ENCODE peak calls at places on chromosomes 4 and X, in five cellular contexts. A is fibroblast of lung, I is neuronal stem cell, N is IMR-90, C is H9. O is an unnamed sample.

GRCh38 chr4:113474017-113474416 is 287.5 kb downstream of the CAMK2D start:
- DNase-seq in A (peak), I (no peak), N (peak), C (no peak), O (no peak)

GRCh38 chr4:34202154-34202553 is 2042.2 kb downstream of the ARAP2 start:
- DNase-seq in A (no peak), I (no peak), N (no peak), C (no peak), O (no peak)

GRCh38 chr4:84638092-84638491 is 55.2 kb downstream of the CDS1 start:
- DNase-seq in A (no peak), I (no peak), N (no peak), C (no peak), O (no peak)

GRCh38 chr4:3190549-3190948 is 58.4 kb upstream of the MSANTD1 start:
- DNase-seq in A (no peak), I (no peak), N (no peak), C (no peak), O (no peak)

GRCh38 chr4:101210331-101210730 is 137.0 kb downstream of the PPP3CA start:
- DNase-seq in A (no peak), I (no peak), N (no peak), C (no peak), O (no peak)

GRCh38 chrX:52341493-52341892 is 27.3 kb upstream of the XAGE2 start:
- DNase-seq in A (no peak), I (no peak), N (no peak), C (no peak), O (no peak)

GRCh38 chr4:184961693-184962092 is 56.6 kb upstream of the HELT start:
- DNase-seq in A (no peak), I (no peak), N (no peak), C (peak), O (no peak)

GRCh38 chr4:1210971-1211370 is 38.0 kb downstream of the CTBP1 start:
- DNase-seq in A (no peak), I (no peak), N (no peak), C (no peak), O (no peak)

GRCh38 chr4:4422856-4423485 is 36.1 kb downstream of the NSG1 start:
- DNase-seq in A (no peak), I (no peak), N (no peak), C (peak), O (no peak)

GRCh38 chrX:47366051-47366722 is 4.2 kb upstream of the ZNF157 start:
- DNase-seq in A (peak), I (peak), N (peak), C (peak), O (peak)

GRCh38 chr4:83217721-83218522 is 66.7 kb downstream of the COQ2 start:
- DNase-seq in A (no peak), I (no peak), N (no peak), C (no peak), O (no peak)

DNA sequence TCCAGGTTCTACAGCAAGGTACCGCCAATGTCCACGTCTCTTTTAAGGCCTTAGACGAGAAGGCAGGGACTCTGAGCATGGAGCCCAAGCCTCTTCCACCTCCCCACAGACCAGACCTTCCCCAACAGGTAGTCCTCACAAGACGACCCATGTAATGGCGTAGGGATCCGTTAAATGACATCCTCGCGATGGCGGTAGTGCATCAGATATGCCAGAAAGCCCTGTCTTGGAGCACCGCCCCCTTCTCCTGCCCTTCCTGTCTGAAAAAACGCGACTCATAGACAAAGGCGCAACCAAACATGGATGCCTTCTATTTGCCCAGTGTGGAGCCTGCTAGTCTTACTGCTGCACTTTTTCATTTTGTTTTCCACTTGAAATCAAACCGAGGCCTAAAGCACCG is 185.4 kb downstream of the OR13H1 start:
- DNase-seq in A (peak), I (no peak), N (peak), C (no peak), O (no peak)
- H3K27ac ChIP-seq in A (peak), I (no peak), N (peak), C (no peak), O (no peak)

GRCh38 chr4:99645638-99646037 is 12.0 kb downstream of the C4orf54 start:
- DNase-seq in A (no peak), I (no peak), N (no peak), C (no peak), O (no peak)

GRCh38 chr4:99645036-99645435 is 12.6 kb downstream of the C4orf54 start:
- DNase-seq in A (no peak), I (peak), N (no peak), C (no peak), O (peak)

GRCh38 chr4:99640676-99641075 is 17.0 kb downstream of the C4orf54 start:
- DNase-seq in A (no peak), I (no peak), N (no peak), C (no peak), O (peak)

GRCh38 chr4:99642725-99643489 is 14.7 kb downstream of the C4orf54 start:
- DNase-seq in A (no peak), I (no peak), N (no peak), C (no peak), O (no peak)

GRCh38 chr4:99644453-99644852 is 13.2 kb downstream of the C4orf54 start:
- DNase-seq in A (no peak), I (no peak), N (no peak), C (no peak), O (no peak)
- H3K4me2 ChIP-seq in A (no peak), I (no peak), N (no peak), C (no peak), O (peak)

GRCh38 chrX:71105638-71106037 is 902 bp downstream of the CXorf65 start:
- DNase-seq in A (no peak), I (no peak), N (no peak), C (no peak), O (no peak)

GRCh38 chrX:71106427-71106826 is at the start of gene CXorf65:
- DNase-seq in A (no peak), I (no peak), N (no peak), C (no peak), O (no peak)

GRCh38 chrX:71103110-71103983 is 3.2 kb downstream of the CXorf65 start:
- DNase-seq in A (no peak), I (no peak), N (no peak), C (peak), O (peak)

GRCh38 chrX:71107762-71108360 is 1.3 kb upstream of the CXorf65 start:
- DNase-seq in A (no peak), I (no peak), N (no peak), C (no peak), O (no peak)

DNA sequence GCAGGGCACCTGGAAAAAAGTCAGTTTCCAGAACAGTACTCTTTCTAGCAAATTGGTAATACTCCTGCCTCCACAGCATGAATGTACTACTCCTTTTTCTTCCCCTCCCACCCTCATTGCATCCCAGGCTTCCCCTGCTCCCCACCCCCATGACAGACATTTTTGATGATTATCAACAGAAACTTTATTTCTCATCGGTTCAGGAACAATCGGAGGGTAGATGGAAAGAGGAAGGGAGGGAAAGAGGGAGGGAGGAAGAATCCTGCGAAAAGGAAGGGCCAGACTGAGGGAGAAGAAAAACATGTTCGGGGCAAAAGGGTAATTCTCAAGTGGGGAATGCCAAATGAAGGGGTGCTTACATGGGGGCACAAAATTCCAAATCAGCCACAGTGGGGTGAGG is 705 bp upstream of the CXorf65 start:
- DNase-seq in A (no peak), I (no peak), N (no peak), C (no peak), O (no peak)
- H3K27ac ChIP-seq in A (no peak), I (no peak), N (no peak), C (no peak), O (no peak)

DNA sequence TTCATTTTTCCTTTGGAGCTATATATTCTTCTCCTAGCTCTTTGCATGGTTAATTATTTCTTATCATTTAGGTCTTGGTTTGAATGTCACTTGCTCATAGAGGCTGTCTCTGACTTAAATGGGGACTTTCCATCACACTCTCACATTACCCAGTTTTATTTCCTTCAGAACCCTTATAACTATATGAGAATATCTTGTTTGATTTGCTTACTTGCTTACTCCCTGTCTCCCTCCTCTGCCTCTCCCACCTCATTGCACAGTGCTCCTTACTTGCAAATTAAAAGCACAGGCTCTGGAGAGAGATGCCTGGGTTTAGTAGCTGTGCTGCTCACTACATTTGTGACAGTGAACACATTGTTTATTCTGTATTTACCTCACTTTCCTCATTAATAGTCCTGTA is 174.6 kb downstream of the SOWAHB start:
- DNase-seq in A (peak), I (no peak), N (peak), C (no peak), O (no peak)
- H3K4me2 ChIP-seq in A (peak), I (no peak), N (peak), C (no peak), O (peak)

O was measured in neural progenitor cell.